ENCODE peak calls at places on chromosomes 4 and X, in nine cellular contexts. I is uterus; N is PC-3; A is CD8-positive, alpha-beta memory T cell; E is left ventricle myocardium inferior; Z is prostate gland; H is osteoblast; K is GM23248; V is colonic mucosa. F is an unnamed sample.

GRCh38 chr4:19806865-19807264 is 444.8 kb upstream of the SLIT2 start:
- DNase-seq in I (no peak), N (no peak), A (no peak), E (no peak), Z (no peak), H (no peak), K (peak; percentile 41), V (no peak), F (no peak)

GRCh38 chrX:44935640-44936039 is 62.7 kb downstream of the KDM6A start:
- DNase-seq in I (no peak), N (peak; percentile 66), A (no peak), E (no peak), Z (no peak), H (no peak), K (no peak), V (no peak), F (no peak)

GRCh38 chr4:168759321-168759720 is 250.7 kb downstream of the CBR4 start:
- DNase-seq in I (no peak), N (no peak), A (no peak), E (no peak), Z (no peak), H (peak; percentile 48), K (no peak), V (no peak), F (no peak)

GRCh38 chr4:161411901-161412300 is 751.9 kb downstream of the FSTL5 start:
- DNase-seq in I (no peak), N (no peak), A (no peak), E (no peak), Z (no peak), H (no peak), K (no peak), V (no peak), F (no peak)

GRCh38 chr4:165470009-165470408 is 91.2 kb downstream of the CPE start:
- DNase-seq in I (no peak), N (no peak), A (no peak), E (no peak), Z (no peak), H (no peak), K (no peak), V (no peak), F (no peak)

GRCh38 chr4:114393295-114394038 is 205.1 kb upstream of the UGT8 start:
- DNase-seq in I (no peak), N (no peak), A (no peak), E (no peak), Z (no peak), H (no peak), K (no peak), V (no peak), F (no peak)

GRCh38 chr4:124903995-124904722 is 191.6 kb upstream of the ANKRD50 start:
- DNase-seq in I (no peak), N (peak; percentile 71), A (no peak), E (peak; percentile 18), Z (peak; percentile 62), H (peak; percentile 29), K (peak; percentile 66), V (no peak), F (no peak)

GRCh38 chr4:156321203-156321602 is 367.5 kb upstream of the CTSO start:
- DNase-seq in I (no peak), N (peak; percentile 86), A (no peak), E (no peak), Z (no peak), H (peak; percentile 53), K (peak; percentile 88), V (no peak), F (peak; percentile 64)

GRCh38 chr4:77600521-77601451 is 4.8 kb upstream of the CXCL13 start:
- DNase-seq in I (no peak), N (peak; percentile 58), A (no peak), E (no peak), Z (peak; percentile 52), H (no peak), K (peak; percentile 58), V (peak; percentile 31), F (no peak)

GRCh38 chr4:154642361-154642760 is 29.9 kb upstream of the FGG start:
- DNase-seq in I (no peak), N (peak; percentile 51), A (no peak), E (no peak), Z (no peak), H (no peak), K (no peak), V (no peak), F (no peak)

GRCh38 chrX:9349572-9350259 is 115.1 kb upstream of the TBL1X start:
- DNase-seq in I (no peak), N (peak; percentile 73), A (no peak), E (no peak), Z (no peak), H (no peak), K (peak; percentile 61), V (no peak), F (peak; percentile 33)

GRCh38 chr4:169351860-169352259 is 81.1 kb upstream of the SH3RF1 start:
- DNase-seq in I (peak; percentile 27), N (no peak), A (no peak), E (no peak), Z (peak; percentile 14), H (no peak), K (no peak), V (no peak), F (no peak)

GRCh38 chr4:675036-675804 is 878 bp downstream of the MYL5 start:
- DNase-seq in I (no peak), N (no peak), A (no peak), E (peak; percentile 33), Z (no peak), H (peak; percentile 94), K (peak; percentile 56), V (no peak), F (no peak)

GRCh38 chr4:1047106-1047975 is 35.9 kb downstream of the FGFRL1 start:
- DNase-seq in I (peak; percentile 37), N (no peak), A (no peak), E (peak; percentile 14), Z (no peak), H (peak; percentile 95), K (no peak), V (peak; percentile 49), F (no peak)

GRCh38 chrX:113384628-113385027 is 544.0 kb upstream of the AMOT start:
- DNase-seq in I (no peak), N (peak; percentile 32), A (no peak), E (no peak), Z (no peak), H (peak; percentile 56), K (peak; percentile 85), V (no peak), F (no peak)

GRCh38 chr4:26120098-26120795 is 200.6 kb upstream of the RBPJ start:
- DNase-seq in I (no peak), N (no peak), A (no peak), E (no peak), Z (peak; percentile 38), H (no peak), K (no peak), V (no peak), F (no peak)

GRCh38 chrX:619812-620493 is 10.6 kb upstream of the SHOX start:
- DNase-seq in I (no peak), N (no peak), A (no peak), E (no peak), Z (no peak), H (peak; percentile 23), K (no peak), V (no peak), F (no peak)

GRCh38 chrX:617401-617800 is 13.2 kb upstream of the SHOX start:
- DNase-seq in I (no peak), N (no peak), A (no peak), E (no peak), Z (no peak), H (no peak), K (no peak), V (no peak), F (no peak)

GRCh38 chrX:618761-619450 is 11.7 kb upstream of the SHOX start:
- DNase-seq in I (no peak), N (no peak), A (no peak), E (no peak), Z (no peak), H (peak; percentile 82), K (no peak), V (no peak), F (no peak)

GRCh38 chrX:617891-618290 is 12.7 kb upstream of the SHOX start:
- DNase-seq in I (no peak), N (no peak), A (no peak), E (no peak), Z (no peak), H (no peak), K (no peak), V (no peak), F (no peak)

DNA sequence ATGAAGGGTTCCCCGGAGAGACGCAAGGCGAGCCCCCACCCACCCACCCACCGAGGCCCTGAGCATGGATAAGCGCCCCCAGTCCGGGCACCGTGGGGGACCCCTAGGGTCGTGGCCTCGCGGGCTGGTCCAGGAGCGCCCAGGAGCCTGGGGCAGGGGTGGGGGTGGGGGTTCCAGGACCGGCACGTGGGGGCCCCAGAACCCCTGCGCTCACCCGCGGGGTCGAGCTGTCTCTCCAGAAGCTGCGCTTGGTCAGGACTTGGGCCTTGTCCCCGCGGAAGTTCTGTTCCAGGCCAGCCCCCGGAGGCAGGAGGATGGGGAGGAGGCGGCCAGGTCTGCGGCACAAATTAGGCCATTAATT is 11.2 kb upstream of the SHOX start:
- DNase-seq in I (no peak), N (no peak), A (no peak), E (no peak), Z (no peak), H (no peak), K (no peak), V (no peak), F (no peak)
- H3K27me3 ChIP-seq in I (no peaks in the 10 kb centered on the region), N (peaks cover 6% of the 10 kb centered on the region), A (no peaks in the 10 kb centered on the region), E (peaks cover 92% of the 10 kb centered on the region), Z (peaks cover 12% of the 10 kb centered on the region), H (no peaks in the 10 kb centered on the region), K (no peaks in the 10 kb centered on the region), V (peaks cover 4% of the 10 kb centered on the region), F (no peaks in the 10 kb centered on the region)

GRCh38 chrX:15410430-15410829 is 26.2 kb upstream of the VEGFD start:
- DNase-seq in I (no peak), N (no peak), A (no peak), E (no peak), Z (no peak), H (peak; percentile 14), K (no peak), V (no peak), F (no peak)
- H3K27me3 ChIP-seq in I (peaks cover 7% of the 10 kb centered on the region), N (no peaks in the 10 kb centered on the region), A (no peaks in the 10 kb centered on the region), E (no peaks in the 10 kb centered on the region), Z (no peaks in the 10 kb centered on the region), H (no peaks in the 10 kb centered on the region), K (no peaks in the 10 kb centered on the region), V (no peaks in the 10 kb centered on the region), F (no peaks in the 10 kb centered on the region)

GRCh38 chr4:121071640-121072037 is 696 bp downstream of the NDNF start:
- DNase-seq in I (no peak), N (no peak), A (no peak), E (no peak), Z (no peak), H (no peak), K (no peak), V (no peak), F (no peak)
- H3K27me3 ChIP-seq in I (no peaks in the 10 kb centered on the region), N (peaks cover 28% of the 10 kb centered on the region), A (peaks cover 27% of the 10 kb centered on the region), E (peaks cover 11% of the 10 kb centered on the region), Z (no peaks in the 10 kb centered on the region), H (peaks cover 61% of the 10 kb centered on the region), K (no peaks in the 10 kb centered on the region), V (no peaks in the 10 kb centered on the region), F (peaks cover 52% of the 10 kb centered on the region)

DNA sequence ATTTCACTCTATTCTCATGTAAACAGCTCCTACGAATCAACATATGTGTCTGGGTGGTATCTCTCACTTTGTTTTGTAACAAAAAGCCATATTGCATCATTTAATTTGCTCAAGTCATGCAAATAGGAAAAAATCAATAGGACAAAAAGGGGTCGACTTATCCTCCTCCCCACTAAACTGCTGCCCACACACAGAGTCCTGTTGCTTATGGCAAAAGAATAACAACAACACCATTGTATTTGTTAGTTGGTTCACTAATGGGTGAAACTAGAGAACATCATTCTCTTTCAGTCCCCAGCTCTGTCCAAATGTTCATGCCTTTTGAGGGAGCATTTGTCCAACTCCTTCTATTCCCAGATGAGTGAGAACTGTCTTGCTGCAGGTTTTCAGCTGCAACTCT is 2.1 kb downstream of the HHIP start:
- DNase-seq in I (no peak), N (no peak), A (no peak), E (no peak), Z (no peak), H (no peak), K (no peak), V (no peak), F (no peak)
- H3K27me3 ChIP-seq in I (peaks cover 14% of the 10 kb centered on the region), N (peaks cover 43% of the 10 kb centered on the region), A (no peaks in the 10 kb centered on the region), E (peaks cover 68% of the 10 kb centered on the region), Z (peaks cover 4% of the 10 kb centered on the region), H (no peaks in the 10 kb centered on the region), K (peaks cover 28% of the 10 kb centered on the region), V (peaks cover 25% of the 10 kb centered on the region), F (no peaks in the 10 kb centered on the region)

F was measured in AG04450.